ENCODE peak calls at places on chromosomes 12 and 14, in six cellular contexts. One of them, this sample, is unnamed.

GRCh38 chr14:23563473-23564180 is 4.0 kb downstream of the AP1G2 start:
- DNase-seq in activated CD4-positive, alpha-beta T cell treated with anti-CD3 and anti-CD28 coated beads, Interleukin-2, amount 50 U/mL, for 1 hour: no peak
- DNase-seq in esophagus squamous epithelium: no peak
- DNase-seq in AG04450: no peak
- DNase-seq in fibroblast of pulmonary artery: no peak
- DNase-seq in nephron progenitor cell: no peak
- DNase-seq in this sample: no peak

GRCh38 chr14:81476816-81477215 is 56.8 kb downstream of the SEL1L start:
- DNase-seq in activated CD4-positive, alpha-beta T cell treated with anti-CD3 and anti-CD28 coated beads, Interleukin-2, amount 50 U/mL, for 1 hour: no peak
- DNase-seq in esophagus squamous epithelium: no peak
- DNase-seq in AG04450: no peak
- DNase-seq in fibroblast of pulmonary artery: no peak
- DNase-seq in nephron progenitor cell: no peak
- DNase-seq in this sample: no peak

GRCh38 chr14:90274019-90274418 is 17.7 kb downstream of the PSMC1 start:
- DNase-seq in activated CD4-positive, alpha-beta T cell treated with anti-CD3 and anti-CD28 coated beads, Interleukin-2, amount 50 U/mL, for 1 hour: no peak
- DNase-seq in esophagus squamous epithelium: no peak
- DNase-seq in AG04450: no peak
- DNase-seq in fibroblast of pulmonary artery: no peak
- DNase-seq in nephron progenitor cell: no peak
- DNase-seq in this sample: no peak

GRCh38 chr12:62210422-62210821 is 49.8 kb upstream of the USP15 start:
- DNase-seq in activated CD4-positive, alpha-beta T cell treated with anti-CD3 and anti-CD28 coated beads, Interleukin-2, amount 50 U/mL, for 1 hour: peak; percentile 40
- DNase-seq in esophagus squamous epithelium: no peak
- DNase-seq in AG04450: no peak
- DNase-seq in fibroblast of pulmonary artery: peak; percentile 67
- DNase-seq in nephron progenitor cell: peak; percentile 53
- DNase-seq in this sample: peak; percentile 38

GRCh38 chr12:15227004-15227679 is 5.9 kb upstream of the RERG start:
- DNase-seq in activated CD4-positive, alpha-beta T cell treated with anti-CD3 and anti-CD28 coated beads, Interleukin-2, amount 50 U/mL, for 1 hour: peak; percentile 21
- DNase-seq in esophagus squamous epithelium: no peak
- DNase-seq in AG04450: no peak
- DNase-seq in fibroblast of pulmonary artery: peak; percentile 74
- DNase-seq in nephron progenitor cell: peak; percentile 13
- DNase-seq in this sample: peak; percentile 47

GRCh38 chr14:78851189-78851588 is 681.0 kb downstream of the NRXN3 start:
- DNase-seq in activated CD4-positive, alpha-beta T cell treated with anti-CD3 and anti-CD28 coated beads, Interleukin-2, amount 50 U/mL, for 1 hour: no peak
- DNase-seq in esophagus squamous epithelium: no peak
- DNase-seq in AG04450: no peak
- DNase-seq in fibroblast of pulmonary artery: no peak
- DNase-seq in nephron progenitor cell: no peak
- DNase-seq in this sample: no peak

GRCh38 chr12:109951751-109952150 is 44.4 kb downstream of the GIT2 start:
- DNase-seq in activated CD4-positive, alpha-beta T cell treated with anti-CD3 and anti-CD28 coated beads, Interleukin-2, amount 50 U/mL, for 1 hour: no peak
- DNase-seq in esophagus squamous epithelium: no peak
- DNase-seq in AG04450: peak; percentile 85
- DNase-seq in fibroblast of pulmonary artery: peak; percentile 73
- DNase-seq in nephron progenitor cell: no peak
- DNase-seq in this sample: peak; percentile 52

GRCh38 chr12:63495974-63496373 is 172.3 kb downstream of the DPY19L2 start:
- DNase-seq in activated CD4-positive, alpha-beta T cell treated with anti-CD3 and anti-CD28 coated beads, Interleukin-2, amount 50 U/mL, for 1 hour: no peak
- DNase-seq in esophagus squamous epithelium: no peak
- DNase-seq in AG04450: no peak
- DNase-seq in fibroblast of pulmonary artery: no peak
- DNase-seq in nephron progenitor cell: no peak
- DNase-seq in this sample: no peak

GRCh38 chr12:25041006-25041741 is 92.3 kb upstream of the BCAT1 start:
- DNase-seq in activated CD4-positive, alpha-beta T cell treated with anti-CD3 and anti-CD28 coated beads, Interleukin-2, amount 50 U/mL, for 1 hour: no peak
- DNase-seq in esophagus squamous epithelium: no peak
- DNase-seq in AG04450: no peak
- DNase-seq in fibroblast of pulmonary artery: peak; percentile 3
- DNase-seq in nephron progenitor cell: no peak
- DNase-seq in this sample: no peak